ENCODE peak calls at places on chromosomes 4 and X, in six cellular contexts. N is fibroblast of lung, W is SK-N-SH, M is adrenal gland, R is PC-3, I is heart right ventricle. C is an unnamed sample. For H3K27me3, the result is how much of the 10 kb centered on the place peaks cover.

GRCh38 chr4:147289181-147289580 is 191.7 kb upstream of the EDNRA start:
- DNase-seq in N (no peak), W (no peak), M (no peak), R (no peak), I (no peak), C (no peak)

GRCh38 chrX:87337267-87337666 is 180.3 kb upstream of the KLHL4 start:
- DNase-seq in N (no peak), W (no peak), M (no peak), R (no peak), I (no peak), C (no peak)

GRCh38 chr4:118271788-118272187 is 81.0 kb downstream of the PRSS12 start:
- DNase-seq in N (no peak), W (no peak), M (no peak), R (no peak), I (no peak), C (no peak)

GRCh38 chrX:5936438-5936837 is 292.2 kb downstream of the NLGN4X start:
- DNase-seq in N (peak), W (no peak), M (no peak), R (no peak), I (no peak), C (no peak)

GRCh38 chrX:100685997-100686305 is 42.0 kb downstream of the SRPX2 start:
- DNase-seq in N (no peak), W (no peak), M (no peak), R (no peak), I (no peak), C (no peak)

GRCh38 chrX:110383414-110383813 is 24.8 kb downstream of the RTL9 start:
- DNase-seq in N (peak), W (no peak), M (no peak), R (peak), I (no peak), C (no peak)

GRCh38 chr4:139973611-139974010 is 180.4 kb downstream of the MAML3 start:
- DNase-seq in N (peak), W (no peak), M (no peak), R (no peak), I (no peak), C (no peak)

GRCh38 chr4:145097821-145098674 is at the start of the genes ABCE1 and ANAPC10:
- DNase-seq in N (peak), W (peak), M (peak), R (peak), I (peak), C (peak)

GRCh38 chr4:99863-100262 is 24.4 kb upstream of the ZNF718 start:
- DNase-seq in N (peak), W (no peak), M (no peak), R (no peak), I (no peak), C (no peak)

GRCh38 chr4:112144546-112145325 is 518 bp upstream of the FAM241A start:
- DNase-seq in N (no peak), W (no peak), M (no peak), R (no peak), I (no peak), C (no peak)

GRCh38 chr4:100933628-100934027 is 413.7 kb downstream of the PPP3CA start:
- DNase-seq in N (peak), W (no peak), M (no peak), R (no peak), I (no peak), C (no peak)

GRCh38 chr4:81982846-81983540 is 390.8 kb downstream of the HNRNPD start:
- DNase-seq in N (no peak), W (no peak), M (no peak), R (no peak), I (no peak), C (no peak)
- H3K4me3 ChIP-seq in N (no peak), W (no peak), M (no peak), R (no peak), I (no peak), C (no peak)

GRCh38 chr4:82559735-82560120 is 2.1 kb downstream of the TMEM150C start:
- DNase-seq in N (no peak), W (no peak), M (no peak), R (no peak), I (no peak), C (no peak)
- H3K27me3 ChIP-seq in N (under half), W (under half), M (under half), R (under half), I (under half), C (under half)

DNA sequence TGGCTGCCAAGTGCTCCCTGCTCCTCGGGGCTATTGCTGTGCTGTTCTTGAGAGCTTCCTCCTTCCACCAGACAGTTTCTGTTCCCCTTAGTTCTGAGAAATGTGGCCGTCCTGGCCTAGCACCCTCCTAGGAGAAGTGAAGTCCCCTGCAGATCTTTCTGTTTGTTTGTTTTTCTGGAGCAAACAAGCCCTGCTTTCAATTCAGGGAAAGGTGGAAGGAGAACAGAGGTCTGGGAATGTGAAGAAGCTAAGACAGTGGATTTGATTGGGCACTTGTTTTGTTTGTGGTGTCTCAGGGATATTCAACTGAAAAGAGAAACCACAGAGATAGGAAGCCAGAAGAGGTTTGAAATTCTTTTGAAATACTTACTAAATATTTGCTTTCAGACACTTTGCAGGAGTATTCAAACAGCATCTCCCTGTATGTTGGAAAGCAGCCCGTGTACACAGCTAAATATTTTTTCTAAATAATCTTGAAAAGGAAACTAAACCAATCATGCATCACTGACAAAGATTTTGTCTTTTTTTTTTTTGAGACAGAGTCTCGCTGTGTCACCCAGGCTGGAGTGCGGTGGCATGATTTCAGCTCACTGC is 36.5 kb upstream of the PPM1K start:
- DNase-seq in N (peak), W (no peak), M (peak), R (peak), I (no peak), C (peak)
- H3K4me3 ChIP-seq in N (no peak), W (no peak), M (no peak), R (peak), I (no peak), C (no peak)

GRCh38 chr4:54230479-54231418 is 1.7 kb downstream of the PDGFRA start:
- DNase-seq in N (peak), W (peak), M (no peak), R (no peak), I (peak), C (peak)
- H3K27me3 ChIP-seq in N (under half), W (under half), M (half or more), R (under half), I (half or more), C (half or more)

DNA sequence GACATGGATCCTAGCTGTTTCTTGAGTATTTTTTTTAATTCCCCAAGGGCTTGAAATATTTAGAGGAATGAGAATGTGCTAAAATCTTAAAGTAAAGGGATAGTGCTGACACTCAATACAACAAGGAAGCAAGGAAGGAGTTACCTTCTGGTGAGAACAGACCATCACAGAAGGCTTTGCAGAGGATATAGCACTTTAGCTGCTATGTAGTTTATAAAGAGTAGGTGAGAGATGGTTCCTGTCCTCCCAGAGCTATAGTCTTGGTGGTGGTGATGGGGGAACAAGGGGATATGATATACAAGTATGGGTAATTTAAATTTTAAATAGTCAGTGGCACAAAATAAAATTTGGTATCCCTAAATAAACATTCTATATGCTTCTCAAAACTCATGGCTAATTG is 47.6 kb downstream of the MTHFD2L start:
- DNase-seq in N (no peak), W (no peak), M (no peak), R (no peak), I (no peak), C (no peak)
- H3K4me3 ChIP-seq in N (no peak), W (no peak), M (no peak), R (no peak), I (no peak), C (no peak)

GRCh38 chrX:96929036-96929435 is 45.3 kb downstream of the RPA4 start:
- DNase-seq in N (no peak), W (no peak), M (no peak), R (no peak), I (no peak), C (no peak)
- H3K27me3 ChIP-seq in N (under half), W (under half), M (under half), R (under half), I (under half), C (under half)

GRCh38 chr4:165461176-165461835 is 82.5 kb downstream of the CPE start:
- DNase-seq in N (peak), W (no peak), M (no peak), R (no peak), I (no peak), C (no peak)
- H3K4me3 ChIP-seq in N (no peak), W (no peak), M (no peak), R (no peak), I (no peak), C (no peak)

GRCh38 chrX:25010784-25011588 is 4.8 kb downstream of the ARX start:
- DNase-seq in N (no peak), W (no peak), M (no peak), R (no peak), I (no peak), C (peak)
- H3K27me3 ChIP-seq in N (half or more), W (under half), M (half or more), R (half or more), I (half or more), C (half or more)

DNA sequence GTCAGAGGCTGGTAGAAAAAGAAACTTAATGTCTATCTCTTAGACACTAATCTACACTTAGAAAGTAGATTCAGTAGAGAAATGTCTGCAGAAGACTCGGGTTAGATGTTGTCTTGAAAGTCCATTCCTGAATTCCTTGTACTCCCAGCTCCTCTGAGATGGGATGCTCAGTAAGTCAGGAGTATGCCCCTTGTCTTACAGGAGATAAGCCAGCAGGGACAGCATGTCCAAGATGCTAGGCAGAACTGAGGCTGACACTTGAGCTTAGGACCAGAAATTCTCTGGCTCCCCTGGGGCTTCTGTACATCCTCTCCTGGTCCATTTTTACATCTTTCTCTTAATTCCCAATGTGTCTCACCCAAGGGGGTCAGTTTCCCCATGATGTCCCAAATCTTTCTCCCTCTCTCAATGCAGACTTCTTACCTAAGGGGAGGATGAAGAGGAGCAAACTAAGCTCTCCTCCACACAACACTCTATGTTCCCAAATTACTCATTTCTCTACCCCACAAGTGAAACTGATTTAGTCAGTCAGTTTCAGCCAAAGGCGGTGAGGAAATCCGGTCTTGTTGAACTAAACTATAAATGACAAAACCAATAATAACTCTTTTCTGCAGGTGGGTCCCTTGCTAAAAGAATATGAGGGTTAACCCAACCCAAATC is 558.2 kb upstream of the DIPK2B start:
- DNase-seq in N (peak), W (no peak), M (no peak), R (peak), I (no peak), C (no peak)
- H3K4me3 ChIP-seq in N (peak), W (peak), M (no peak), R (peak), I (peak), C (no peak)

C was measured in H7.